ENCODE peak calls at places on chromosome 1, in five cellular contexts. Z is left cardiac atrium; U is CD8-positive, alpha-beta memory T cell; J is cardiac fibroblast; T is activated naive CD8-positive, alpha-beta T cell treated with anti-CD3 and anti-CD28 coated beads, Interleukin-2, amount 50 U/mL, for 24 hours. K is an unnamed sample.

GRCh38 chr1:78833491-78833890 is 173.0 kb downstream of the ADGRL4 start:
- DNase-seq in Z (no peak), U (no peak), J (peak), T (no peak), K (no peak)

GRCh38 chr1:151146072-151146415 is 387 bp downstream of the SEMA6C start:
- DNase-seq in Z (no peak), U (no peak), J (no peak), T (no peak), K (no peak)

GRCh38 chr1:105909811-105910210 is 1146.7 kb upstream of the PRMT6 start:
- DNase-seq in Z (no peak), U (no peak), J (no peak), T (no peak), K (no peak)

GRCh38 chr1:226737819-226738420 is 1.2 kb downstream of the ITPKB start:
- DNase-seq in Z (peak), U (peak), J (peak), T (peak), K (no peak)

GRCh38 chr1:226310123-226310540 is 1.2 kb upstream of the LIN9 start:
- DNase-seq in Z (no peak), U (no peak), J (no peak), T (no peak), K (no peak)

GRCh38 chr1:93842750-93843500 is 36.1 kb downstream of the DNTTIP2 start:
- DNase-seq in Z (no peak), U (no peak), J (peak), T (no peak), K (no peak)

GRCh38 chr1:59272507-59272906 is 24.4 kb upstream of the FGGY start:
- DNase-seq in Z (no peak), U (no peak), J (peak), T (no peak), K (peak)

GRCh38 chr1:227915564-227916553 is 31.9 kb downstream of the WNT9A start:
- DNase-seq in Z (peak), U (no peak), J (no peak), T (no peak), K (no peak)

GRCh38 chr1:85544689-85545203 is 35.8 kb upstream of the CCN1 start:
- DNase-seq in Z (no peak), U (no peak), J (peak), T (no peak), K (no peak)

GRCh38 chr1:8219530-8219929 is 98.4 kb upstream of the SLC45A1 start:
- DNase-seq in Z (no peak), U (no peak), J (peak), T (no peak), K (no peak)

GRCh38 chr1:77015748-77016341 is 148.6 kb downstream of the ST6GALNAC5 start:
- DNase-seq in Z (no peak), U (no peak), J (no peak), T (no peak), K (no peak)

GRCh38 chr1:104787866-104788510 is 1038.3 kb downstream of the AMY1C start:
- DNase-seq in Z (no peak), U (no peak), J (no peak), T (no peak), K (no peak)

GRCh38 chr1:248696261-248696660 is 6.3 kb downstream of the OR14I1 start:
- DNase-seq in Z (no peak), U (no peak), J (peak), T (no peak), K (no peak)

GRCh38 chr1:169590932-169591331 is 4.7 kb upstream of the F5 start:
- DNase-seq in Z (no peak), U (no peak), J (no peak), T (no peak), K (no peak)

GRCh38 chr1:4617506-4617905 is 36.9 kb upstream of the AJAP1 start:
- DNase-seq in Z (no peak), U (no peak), J (no peak), T (no peak), K (no peak)

GRCh38 chr1:67401443-67401842 is 28.8 kb downstream of the SERBP1 start:
- DNase-seq in Z (no peak), U (no peak), J (no peak), T (no peak), K (no peak)

GRCh38 chr1:42144336-42145189 is 8.6 kb upstream of the GUCA2B start:
- DNase-seq in Z (no peak), U (no peak), J (no peak), T (no peak), K (no peak)

GRCh38 chr1:32249831-32250525 is 1.1 kb upstream of the LCK start:
- DNase-seq in Z (peak), U (peak), J (peak), T (peak), K (peak)

GRCh38 chr1:58764294-58764978 is 19.4 kb downstream of the JUN start:
- DNase-seq in Z (no peak), U (no peak), J (peak), T (no peak), K (no peak)

GRCh38 chr1:211326528-211327340 is at the start of gene TRAF5:
- DNase-seq in Z (peak), U (peak), J (peak), T (peak), K (peak)

GRCh38 chr1:19775317-19775716 is 24.4 kb downstream of the TMCO4 start:
- DNase-seq in Z (no peak), U (no peak), J (peak), T (no peak), K (no peak)

GRCh38 chr1:9559673-9560072 is 20.4 kb downstream of the SLC25A33 start:
- DNase-seq in Z (no peak), U (peak), J (no peak), T (no peak), K (no peak)

GRCh38 chr1:155006601-155007101 is 4.0 kb downstream of the ZBTB7B start:
- DNase-seq in Z (no peak), U (no peak), J (peak), T (peak), K (no peak)

GRCh38 chr1:198030682-198031081 is 113.5 kb downstream of the LHX9 start:
- DNase-seq in Z (no peak), U (no peak), J (peak), T (no peak), K (no peak)

GRCh38 chr1:23421752-23422312 is 2.7 kb downstream of the TCEA3 start:
- DNase-seq in Z (no peak), U (no peak), J (peak), T (no peak), K (no peak)

GRCh38 chr1:30149226-30149625 is 574.2 kb downstream of the MATN1 start:
- DNase-seq in Z (no peak), U (no peak), J (no peak), T (no peak), K (no peak)

GRCh38 chr1:199279107-199279506 is 640.3 kb downstream of the PTPRC start:
- DNase-seq in Z (no peak), U (no peak), J (peak), T (no peak), K (no peak)

K was measured in natural killer cell treated with Interleukin-12 subunit alpha and Interleukin-12 subunit beta and Interleukin-15 and Interleukin-18, amount 100 ng/mL, for 72 hours.